ENCODE peak calls at places on chromosome 3, in eight cellular contexts. G is GM23248, Q is HEK293T, X is heart left ventricle, L is osteocyte, J is H1, V is ELR, F is fibroblast of pulmonary artery. M is an unnamed sample.
A peak's percentile ranks its signal among the peaks of the same experiment; 100 is the strongest.

GRCh38 chr3:101703169-101703568 is 16.7 kb upstream of the RPL24 start:
- DNase-seq in J (no peak), X (no peak), L (no peak), V (peak; percentile 72), G (no peak), F (no peak), Q (no peak), M (no peak)

GRCh38 chr3:155944081-155944480 is 73.6 kb downstream of the GMPS start:
- DNase-seq in G (no peak), V (no peak), L (no peak), Q (no peak), X (no peak), F (no peak), J (no peak), M (no peak)

GRCh38 chr3:133301731-133302130 is 98.1 kb upstream of the BFSP2 start:
- DNase-seq in X (no peak), G (no peak), F (peak; percentile 25), Q (no peak), V (peak; percentile 75), L (no peak), J (no peak), M (no peak)

GRCh38 chr3:27729748-27730611 is 7.9 kb upstream of the EOMES start:
- DNase-seq in G (peak; percentile 50), F (no peak), V (no peak), L (no peak), Q (no peak), J (peak; percentile 70), X (no peak), M (no peak)

GRCh38 chr3:156782921-156783320 is 43.2 kb upstream of the LEKR1 start:
- DNase-seq in G (no peak), L (no peak), X (no peak), F (no peak), J (no peak), V (peak; percentile 58), Q (no peak), M (no peak)

GRCh38 chr3:11389570-11390268 is 117.5 kb downstream of the ATG7 start:
- DNase-seq in F (peak; percentile 72), V (no peak), Q (no peak), L (no peak), G (peak; percentile 54), X (no peak), J (no peak), M (no peak)

GRCh38 chr3:192819001-192819569 is 91.7 kb upstream of the FGF12 start:
- DNase-seq in X (no peak), G (peak; percentile 88), F (peak; percentile 84), Q (no peak), V (peak; percentile 92), J (no peak), L (no peak), M (no peak)

GRCh38 chr3:114213669-114214541 is 23.5 kb downstream of the ZNF80 start:
- DNase-seq in L (no peak), J (no peak), X (no peak), G (peak; percentile 97), Q (peak; percentile 36), F (peak; percentile 55), V (peak; percentile 90), M (no peak)

GRCh38 chr3:45890405-45890804 is 4.1 kb downstream of the CCR9 start:
- DNase-seq in Q (no peak), G (no peak), X (no peak), L (no peak), J (no peak), F (no peak), V (no peak), M (no peak)

GRCh38 chr3:57169872-57170623 is 4.9 kb upstream of the IL17RD start:
- DNase-seq in Q (peak; percentile 82), X (peak; percentile 83), J (peak; percentile 92), V (peak; percentile 76), G (peak; percentile 80), L (peak; percentile 90), F (peak; percentile 71), M (no peak)

GRCh38 chr3:115040673-115041286 is 106.3 kb downstream of the ZBTB20 start:
- DNase-seq in Q (peak; percentile 18), J (no peak), V (peak; percentile 62), G (peak; percentile 73), F (peak; percentile 71), X (peak; percentile 26), L (no peak), M (no peak)

GRCh38 chr3:182241777-182242556 is 530.2 kb downstream of the SOX2 start:
- DNase-seq in X (peak; percentile 26), G (no peak), F (peak; percentile 34), V (no peak), L (no peak), Q (no peak), J (no peak), M (no peak)

GRCh38 chr3:10883478-10884234 is 67.6 kb downstream of the SLC6A11 start:
- DNase-seq in L (no peak), X (no peak), J (peak; percentile 61), G (peak; percentile 13), F (peak; percentile 8), V (peak; percentile 19), Q (peak; percentile 31), M (no peak)

GRCh38 chr3:52352566-52352965 is 36.4 kb downstream of the DNAH1 start:
- DNase-seq in V (no peak), Q (no peak), X (no peak), G (no peak), J (no peak), L (no peak), F (no peak), M (no peak)

M was measured in mesenteric fat pad.